ENCODE peak calls at places on chromosomes 5 and 9, in five cellular contexts. U, L, G, W and C are unnamed samples.

GRCh38 chr9:133838859-133839507 is 100.8 kb upstream of the SARDH start:
- DNase-seq in G (no peak), W (no peak), U (no peak), L (no peak), C (no peak)

GRCh38 chr9:38421498-38422211 is 2.6 kb downstream of the IGFBPL1 start:
- DNase-seq in W (no peak), G (no peak), U (no peak), L (no peak), C (no peak)

GRCh38 chr5:91670565-91670964 is 287.4 kb upstream of the ARRDC3 start:
- DNase-seq in U (no peak), L (no peak), G (no peak), W (no peak), C (no peak)

GRCh38 chr5:150272531-150272930 is 17.0 kb downstream of the CAMK2A start:
- DNase-seq in U (no peak), G (peak; percentile 57), W (no peak), L (peak; percentile 63), C (no peak)

GRCh38 chr9:135716045-135716444 is 14.1 kb downstream of the KCNT1 start:
- DNase-seq in U (no peak), L (no peak), W (no peak), G (no peak), C (no peak)

GRCh38 chr9:85224729-85225128 is 517.0 kb downstream of the AGTPBP1 start:
- DNase-seq in W (no peak), U (no peak), L (no peak), G (no peak), C (no peak)

GRCh38 chr5:117486879-117487391 is 912.3 kb upstream of the SEMA6A start:
- DNase-seq in G (peak; percentile 63), L (no peak), W (no peak), U (no peak), C (no peak)

GRCh38 chr5:1778138-1779020 is 21.3 kb downstream of the MRPL36 start:
- DNase-seq in W (no peak), G (no peak), U (no peak), L (no peak), C (no peak)

GRCh38 chr5:9445989-9446388 is 99.9 kb downstream of the SEMA5A start:
- DNase-seq in U (no peak), L (no peak), G (no peak), W (no peak), C (no peak)

GRCh38 chr5:158801286-158801685 is 298.4 kb downstream of the EBF1 start:
- DNase-seq in G (no peak), W (no peak), U (no peak), L (no peak), C (no peak)
- TF ChIP-seq EP300 in G (no peak), W (no peak), U (no peak), L (no peak), C (no peak)

DNA sequence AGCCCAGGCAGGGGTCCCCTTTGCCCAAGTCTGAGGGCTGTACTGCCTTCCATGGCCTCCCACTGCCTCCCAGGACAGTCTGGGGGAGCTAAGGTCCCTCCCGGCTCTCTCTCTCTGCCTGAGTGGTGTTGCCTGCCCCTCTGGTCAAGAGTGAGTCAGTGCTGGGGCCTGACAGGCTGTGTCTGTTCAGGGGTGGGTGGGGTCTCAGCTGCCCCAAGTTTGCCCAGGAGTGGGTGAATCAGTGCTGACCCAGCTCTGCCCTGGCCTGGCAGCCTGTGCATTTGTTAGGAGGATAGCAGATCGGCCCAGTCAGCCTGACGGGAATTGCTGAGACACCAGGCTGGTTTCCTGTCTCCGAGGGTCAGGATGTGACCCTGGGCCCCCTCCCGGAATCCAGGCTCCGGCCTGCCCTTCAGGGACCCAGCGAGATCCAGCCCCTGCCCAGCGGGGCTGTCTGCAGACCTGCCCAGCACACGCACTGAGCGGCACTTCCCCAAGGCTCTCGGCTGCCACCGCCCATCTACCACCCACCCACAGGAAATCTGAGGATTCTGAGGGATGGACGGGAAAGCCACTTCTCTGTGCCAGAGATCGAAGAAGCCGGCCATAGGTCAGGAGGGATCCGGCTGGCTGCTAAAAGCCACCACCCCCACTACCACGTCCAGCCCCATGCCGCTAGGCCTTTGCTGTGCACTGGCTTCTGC is 15.9 kb downstream of the ENG start:
- DNase-seq in L (no peak), G (peak; percentile 51), U (no peak), W (peak; percentile 44), C (no peak)
- TF ChIP-seq POLR2A in L (no peak), G (no peak), U (no peak), W (no peak), C (peak; percentile 22)

DNA sequence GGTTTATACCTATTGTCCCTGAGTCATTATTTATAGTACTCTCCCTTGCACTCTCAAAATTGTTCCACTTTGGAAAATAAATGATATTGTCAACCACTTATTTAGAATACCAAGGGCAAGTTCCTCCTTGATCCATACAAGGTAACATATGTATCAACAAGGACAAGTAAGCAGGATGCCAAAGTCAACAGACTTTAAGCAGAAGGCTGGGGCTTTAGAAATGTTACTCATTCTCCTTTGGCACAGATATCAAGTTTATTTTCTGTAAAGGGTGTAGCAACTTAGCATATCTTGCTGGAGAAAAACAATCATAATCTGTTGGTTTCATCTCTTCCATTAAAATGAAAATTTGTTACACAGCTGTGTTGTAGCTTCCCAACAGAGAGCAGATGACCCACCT is 248.7 kb upstream of the SLC30A5 start:
- DNase-seq in G (no peak), U (no peak), W (no peak), L (no peak), C (no peak)
- TF ChIP-seq EP300 in G (no peak), U (no peak), W (no peak), L (no peak), C (no peak)

GRCh38 chr9:120934271-120934670 is 7.7 kb upstream of the TRAF1 start:
- DNase-seq in U (no peak), G (no peak), W (peak; percentile 20), L (no peak), C (no peak)

GRCh38 chr9:120936764-120937122 is 10.1 kb upstream of the TRAF1 start:
- DNase-seq in W (no peak), U (no peak), G (no peak), L (no peak), C (no peak)

GRCh38 chr9:120937127-120937526 is 10.5 kb upstream of the TRAF1 start:
- DNase-seq in G (no peak), W (no peak), U (no peak), L (no peak), C (no peak)

GRCh38 chr9:120936011-120936763 is 9.6 kb upstream of the TRAF1 start:
- DNase-seq in W (peak; percentile 95), U (peak; percentile 68), L (peak; percentile 92), G (peak; percentile 89), C (peak; percentile 98)

GRCh38 chr9:120935383-120935857 is 8.8 kb upstream of the TRAF1 start:
- DNase-seq in L (peak; percentile 91), G (peak; percentile 89), U (no peak), W (peak; percentile 99), C (peak; percentile 97)
- TF ChIP-seq POLR2A in L (no peak), G (peak; percentile 22), U (no peak), W (no peak), C (peak; percentile 23)

GRCh38 chr9:68703672-68704071 is 1.4 kb upstream of the PIP5K1B start:
- DNase-seq in U (no peak), G (no peak), W (no peak), L (no peak), C (no peak)

GRCh38 chr9:68706579-68707201 is 1.6 kb downstream of the PIP5K1B start:
- DNase-seq in W (no peak), U (peak; percentile 63), G (no peak), L (no peak), C (no peak)

GRCh38 chr9:68705636-68706578 is 867 bp downstream of the PIP5K1B start:
- DNase-seq in W (no peak), G (no peak), L (peak; percentile 56), U (no peak), C (no peak)

GRCh38 chr9:68704498-68704803 is 589 bp upstream of the PIP5K1B start:
- DNase-seq in L (no peak), W (no peak), G (no peak), U (no peak), C (no peak)

GRCh38 chr9:68704804-68705635 is at the start of gene PIP5K1B:
- DNase-seq in U (no peak), G (peak; percentile 29), W (peak; percentile 88), L (peak; percentile 84), C (no peak)
- TF ChIP-seq EP300 in U (no peak), G (no peak), W (no peak), L (no peak), C (no peak)